ENCODE peak calls at places on chromosomes 6 and 20, in four cellular contexts. H is psoas muscle, B is stomach, A is esophagus squamous epithelium. Q is an unnamed sample. For H3K4me1 and H3K9me3, the result is how much of the 10 kb centered on the place peaks cover.

GRCh38 chr6:141552463-141552862 is 580.3 kb upstream of the GJE1 start:
- DNase-seq in B (no peak), H (no peak), A (no peak), Q (no peak)

GRCh38 chr6:16767765-16768514 is 6.7 kb upstream of the ATXN1 start:
- DNase-seq in B (no peak), H (no peak), A (no peak), Q (no peak)

GRCh38 chr20:542777-543368 is 717 bp downstream of the CSNK2A1 start:
- DNase-seq in A (no peak), H (peak), B (peak), Q (peak)

GRCh38 chr6:47207261-47207660 is 102.4 kb downstream of the TNFRSF21 start:
- DNase-seq in B (no peak), H (no peak), A (no peak), Q (no peak)

GRCh38 chr6:150118642-150119041 is 24.2 kb upstream of the PPP1R14C start:
- DNase-seq in B (no peak), H (no peak), A (no peak), Q (no peak)

GRCh38 chr6:67694127-67694526 is 941.0 kb upstream of the ADGRB3 start:
- DNase-seq in A (no peak), H (no peak), B (no peak), Q (no peak)

GRCh38 chr20:33719277-33719988 is 677 bp downstream of the PXMP4 start:
- DNase-seq in A (no peak), H (no peak), B (no peak), Q (no peak)

GRCh38 chr6:145561095-145561820 is 174.1 kb downstream of the EPM2A start:
- DNase-seq in A (no peak), H (no peak), B (no peak), Q (no peak)

GRCh38 chr6:122714059-122714458 is 65.5 kb upstream of the FABP7 start:
- DNase-seq in B (no peak), A (no peak), H (no peak), Q (no peak)

GRCh38 chr20:354298-354977 is 7.5 kb downstream of the NRSN2 start:
- DNase-seq in H (peak), B (peak), A (peak), Q (peak)

GRCh38 chr20:2402271-2402980 is 21.7 kb downstream of the TGM6 start:
- DNase-seq in B (no peak), H (no peak), A (no peak), Q (no peak)

GRCh38 chr6:136113736-136114173 is 136.4 kb downstream of the MTFR2 start:
- DNase-seq in H (no peak), B (no peak), A (no peak), Q (no peak)

GRCh38 chr6:136093835-136094234 is 156.3 kb downstream of the MTFR2 start:
- DNase-seq in A (no peak), H (no peak), B (no peak), Q (no peak)

GRCh38 chr20:50719328-50719727 is 12.1 kb upstream of the PARD6B start:
- DNase-seq in H (no peak), A (no peak), B (no peak), Q (no peak)

GRCh38 chr6:107668826-107669474 is 155.2 kb downstream of the SCML4 start:
- DNase-seq in A (no peak), H (no peak), B (no peak), Q (no peak)

GRCh38 chr6:8229913-8230312 is 127.6 kb upstream of the EEF1E1 start:
- DNase-seq in H (no peak), B (no peak), A (no peak), Q (no peak)

GRCh38 chr6:11433860-11434259 is 103.7 kb upstream of the TMEM170B start:
- DNase-seq in H (no peak), A (no peak), B (no peak), Q (no peak)

GRCh38 chr6:11434565-11435326 is 102.8 kb upstream of the TMEM170B start:
- DNase-seq in H (no peak), A (no peak), B (peak), Q (peak)

GRCh38 chr6:11431455-11431937 is 106.1 kb upstream of the TMEM170B start:
- DNase-seq in A (no peak), H (no peak), B (no peak), Q (no peak)

GRCh38 chr6:11432091-11432490 is 105.5 kb upstream of the TMEM170B start:
- DNase-seq in B (no peak), H (no peak), A (no peak), Q (no peak)

GRCh38 chr6:11432713-11433450 is 104.7 kb upstream of the TMEM170B start:
- DNase-seq in B (no peak), H (no peak), A (no peak), Q (no peak)
- H3K4me1 ChIP-seq in B (under half), H (under half), A (half or more), Q (under half)

GRCh38 chr6:4804095-4804494 is 27.9 kb downstream of the CDYL start:
- DNase-seq in B (no peak), H (no peak), A (no peak), Q (no peak)
- H3K9me3 ChIP-seq in B (under half), H (under half), A (under half), Q (under half)

GRCh38 chr6:33697845-33698244 is 13.7 kb downstream of the UQCC2 start:
- DNase-seq in B (no peak), H (peak), A (no peak), Q (no peak)

GRCh38 chr6:33698494-33698893 is 13.0 kb downstream of the UQCC2 start:
- DNase-seq in H (peak), B (no peak), A (no peak), Q (no peak)

GRCh38 chr6:33696076-33696475 is 15.4 kb downstream of the UQCC2 start:
- DNase-seq in B (no peak), H (peak), A (no peak), Q (no peak)

GRCh38 chr6:33695451-33695855 is 16.0 kb downstream of the UQCC2 start:
- DNase-seq in H (peak), A (no peak), B (no peak), Q (no peak)

GRCh38 chr6:33696538-33697518 is 14.7 kb downstream of the UQCC2 start:
- DNase-seq in A (no peak), B (peak), H (peak), Q (no peak)
- H3K4me1 ChIP-seq in A (half or more), B (under half), H (half or more), Q (under half)

GRCh38 chr20:53510266-53510665 is 83.4 kb downstream of the ZNF217 start:
- DNase-seq in B (no peak), H (peak), A (no peak), Q (no peak)
- H3K9me3 ChIP-seq in B (under half), H (under half), A (under half), Q (under half)

GRCh38 chr20:38626921-38627659 is 25.5 kb downstream of the ARHGAP40 start:
- DNase-seq in B (no peak), A (no peak), H (no peak), Q (no peak)
- H3K4me1 ChIP-seq in B (under half), A (under half), H (under half), Q (under half)

GRCh38 chr20:59776059-59776603 is 157.3 kb downstream of the SYCP2 start:
- DNase-seq in B (peak), A (no peak), H (no peak), Q (no peak)
- H3K9me3 ChIP-seq in B (under half), A (under half), H (under half), Q (under half)

DNA sequence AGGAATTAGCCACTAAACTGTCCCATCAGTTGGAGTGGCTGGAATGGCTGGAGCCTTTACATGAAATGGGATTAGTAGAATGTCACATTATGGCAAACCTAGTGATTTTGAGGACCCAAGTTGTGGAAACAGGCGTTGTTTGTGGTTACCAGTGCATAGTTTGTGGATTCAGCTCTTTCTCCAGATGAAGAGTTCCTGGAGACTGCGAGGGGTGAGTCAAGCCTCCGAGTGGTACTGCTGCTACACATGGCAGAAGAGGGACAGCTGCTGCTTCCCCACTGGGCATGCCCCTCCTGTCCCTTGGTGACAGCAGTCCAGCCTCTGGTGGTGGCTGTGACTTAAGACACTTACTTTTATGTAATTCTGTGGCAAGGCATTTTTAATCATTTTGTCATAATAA is 94.2 kb upstream of the SCP2D1 start:
- DNase-seq in B (no peak), H (no peak), A (no peak), Q (no peak)
- H3K4me1 ChIP-seq in B (under half), H (under half), A (under half), Q (under half)

GRCh38 chr20:39946946-39947345 is 742.1 kb downstream of the MAFB start:
- DNase-seq in A (no peak), B (no peak), H (no peak), Q (no peak)

GRCh38 chr20:39941235-39941634 is 747.8 kb downstream of the MAFB start:
- DNase-seq in A (no peak), H (no peak), B (no peak), Q (no peak)

GRCh38 chr20:39944861-39945260 is 744.2 kb downstream of the MAFB start:
- DNase-seq in H (no peak), B (no peak), A (no peak), Q (no peak)

GRCh38 chr20:39943336-39943735 is 745.7 kb downstream of the MAFB start:
- DNase-seq in A (no peak), B (no peak), H (no peak), Q (no peak)

GRCh38 chr20:39946053-39946810 is 742.8 kb downstream of the MAFB start:
- DNase-seq in A (no peak), H (no peak), B (no peak), Q (no peak)
- H3K9me3 ChIP-seq in A (under half), H (under half), B (under half), Q (under half)

DNA sequence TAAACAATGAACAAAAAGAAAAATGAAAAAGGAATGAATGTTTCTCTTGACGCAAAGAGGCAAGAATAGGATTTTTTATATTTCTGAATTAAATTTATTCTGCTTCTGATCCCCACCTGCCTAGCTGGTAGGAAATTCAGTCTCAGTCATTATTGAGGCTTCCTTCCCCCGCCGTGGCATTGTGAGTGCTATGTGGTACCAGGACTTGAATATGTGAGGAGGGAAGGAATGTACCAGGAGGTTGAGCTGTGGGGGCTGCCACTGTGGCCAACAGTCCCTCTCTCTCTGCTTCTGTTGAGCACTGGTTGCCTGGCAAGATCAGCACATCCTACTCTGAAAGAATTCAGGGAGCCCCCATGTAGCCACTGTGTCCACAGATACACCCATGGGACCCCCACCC is 368.1 kb upstream of the JARID2 start:
- DNase-seq in B (no peak), H (no peak), A (no peak), Q (no peak)
- H3K4me1 ChIP-seq in B (under half), H (under half), A (under half), Q (under half)

GRCh38 chr6:3263091-3263490 is 4.3 kb downstream of the PSMG4 start:
- DNase-seq in B (no peak), H (no peak), A (no peak), Q (no peak)

GRCh38 chr6:3260296-3260695 is 1.5 kb downstream of the PSMG4 start:
- DNase-seq in A (no peak), H (no peak), B (no peak), Q (no peak)

GRCh38 chr6:3261518-3261820 is 2.7 kb downstream of the PSMG4 start:
- DNase-seq in A (no peak), B (no peak), H (no peak), Q (no peak)

GRCh38 chr6:3260772-3261517 is 2.2 kb downstream of the PSMG4 start:
- DNase-seq in A (no peak), B (no peak), H (no peak), Q (no peak)

GRCh38 chr6:3261921-3262320 is 3.2 kb downstream of the PSMG4 start:
- DNase-seq in A (no peak), H (no peak), B (no peak), Q (no peak)
- H3K9me3 ChIP-seq in A (under half), H (under half), B (under half), Q (under half)

Q was measured in right lobe of liver.